ENCODE peak calls at places on chromosomes 16 and 17, in four cellular contexts. T is K562, X is GM12878, A is HepG2. V is an unnamed sample.

GRCh38 chr17:45782889-45783592 is 1.1 kb upstream of the CRHR1 start:
- DNase-seq in T (peak; percentile 28), X (no peak), A (no peak), V (peak; percentile 80)

GRCh38 chr17:43832168-43832975 is 574 bp downstream of the MPP3 start:
- DNase-seq in T (peak; percentile 57), X (no peak), A (peak; percentile 21), V (peak; percentile 40)

GRCh38 chr16:22027633-22028032 is 19.7 kb downstream of the MOSMO start:
- DNase-seq in T (no peak), X (no peak), A (no peak), V (no peak)

GRCh38 chr17:78935419-78936323 is 10.5 kb upstream of the TIMP2 start:
- DNase-seq in T (peak; percentile 23), X (no peak), A (no peak), V (no peak)

GRCh38 chr16:13379266-13379665 is 477.9 kb downstream of the SHISA9 start:
- DNase-seq in T (no peak), X (no peak), A (no peak), V (no peak)

GRCh38 chr16:3645504-3646347 is 8.8 kb upstream of the DNASE1 start:
- DNase-seq in T (no peak), X (no peak), A (no peak), V (peak; percentile 76)

GRCh38 chr16:56603589-56603988 is 4.8 kb upstream of the MT2A start:
- DNase-seq in T (peak; percentile 69), X (no peak), A (peak; percentile 86), V (peak; percentile 56)

GRCh38 chr16:9518054-9518453 is 426.6 kb downstream of the HAPSTR1 start:
- DNase-seq in T (no peak), X (no peak), A (no peak), V (no peak)

GRCh38 chr17:81171941-81172340 is 5.9 kb upstream of the AATK start:
- DNase-seq in T (no peak), X (no peak), A (peak; percentile 28), V (no peak)

GRCh38 chr17:82247856-82248671 is 19.2 kb downstream of the SLC16A3 start:
- DNase-seq in T (no peak), X (no peak), A (no peak), V (no peak)

GRCh38 chr16:85391769-85392583 is 221.1 kb upstream of the GSE1 start:
- DNase-seq in T (no peak), X (no peak), A (no peak), V (peak; percentile 4)

GRCh38 chr16:85470873-85471272 is 142.2 kb upstream of the GSE1 start:
- DNase-seq in T (no peak), X (no peak), A (no peak), V (no peak)

GRCh38 chr16:12757546-12757945 is 46.1 kb downstream of the CPPED1 start:
- DNase-seq in T (no peak), X (no peak), A (no peak), V (no peak)

GRCh38 chr16:86300746-86301480 is 209.4 kb upstream of the FOXF1 start:
- DNase-seq in T (peak; percentile 33), X (no peak), A (no peak), V (peak; percentile 36)

GRCh38 chr17:71631483-71631882 is 489.3 kb upstream of the SOX9 start:
- DNase-seq in T (no peak), X (no peak), A (no peak), V (no peak)

GRCh38 chr16:58503863-58504688 is 4.1 kb downstream of the NDRG4 start:
- DNase-seq in T (no peak), X (no peak), A (no peak), V (no peak)

GRCh38 chr16:21167929-21168602 is 9.6 kb downstream of the LDAF1 start:
- DNase-seq in T (no peak), X (no peak), A (no peak), V (no peak)

GRCh38 chr16:66600484-66600883 is 4.0 kb upstream of the CMTM3 start:
- DNase-seq in T (no peak), X (no peak), A (no peak), V (no peak)

GRCh38 chr16:71867934-71868333 is 16.0 kb downstream of the ZNF821 start:
- DNase-seq in T (no peak), X (no peak), A (peak; percentile 21), V (no peak)

GRCh38 chr16:51408357-51408756 is 257.3 kb upstream of the SALL1 start:
- DNase-seq in T (no peak), X (no peak), A (peak; percentile 14), V (no peak)

GRCh38 chr17:80584171-80584905 is 39.7 kb downstream of the RPTOR start:
- DNase-seq in T (no peak), X (no peak), A (no peak), V (no peak)

GRCh38 chr16:89581861-89582563 is 6.5 kb downstream of the CPNE7 start:
- DNase-seq in T (no peak), X (no peak), A (peak; percentile 71), V (no peak)

GRCh38 chr16:57863434-57864160 is 61.3 kb upstream of the KIFC3 start:
- DNase-seq in T (peak; percentile 55), X (no peak), A (peak; percentile 68), V (peak; percentile 64)

GRCh38 chr16:17461951-17462729 is 8.6 kb downstream of the XYLT1 start:
- DNase-seq in T (no peak), X (no peak), A (no peak), V (no peak)

GRCh38 chr16:89045181-89045815 is 48.4 kb upstream of the ACSF3 start:
- DNase-seq in T (no peak), X (no peak), A (no peak), V (no peak)

DNA sequence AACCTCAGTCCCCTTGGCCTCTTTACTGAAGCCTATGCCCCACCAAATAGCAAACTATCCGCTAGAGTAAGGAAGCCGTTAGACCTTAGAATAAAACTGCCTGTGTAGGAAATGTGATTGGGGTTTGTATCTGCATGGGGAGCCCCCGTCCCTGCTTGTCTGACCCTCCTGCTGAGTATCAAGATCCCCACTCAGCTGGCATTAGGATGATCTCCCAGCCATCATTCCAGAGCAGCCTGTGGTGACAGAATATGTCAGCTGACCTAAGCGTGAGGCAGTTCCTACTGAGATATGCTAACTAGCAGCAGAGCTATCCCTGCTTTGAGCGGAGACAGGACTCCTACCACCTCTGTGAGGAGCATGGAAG is 645 bp upstream of the GFOD2 start:
- DNase-seq in T (peak; percentile 72), X (no peak), A (peak; percentile 48), V (no peak)
- TF ChIP-seq ESRRA in T (no peak), X (no peak), A (peak; percentile 8), V (no peak)

GRCh38 chr17:13765701-13766100 is 164.0 kb upstream of the HS3ST3A1 start:
- DNase-seq in T (no peak), X (no peak), A (no peak), V (no peak)
- TF ChIP-seq CREB1 in T (no peak), X (no peak), A (no peak), V (no peak)

GRCh38 chr16:2337431-2338296 is 2.9 kb downstream of the ABCA3 start:
- DNase-seq in T (no peak), X (no peak), A (no peak), V (no peak)

GRCh38 chr16:2339521-2340484 is 725 bp downstream of the ABCA3 start:
- DNase-seq in T (peak; percentile 86), X (no peak), A (peak; percentile 15), V (peak; percentile 55)

GRCh38 chr16:2343211-2343610 is 2.7 kb upstream of the ABCA3 start:
- DNase-seq in T (peak; percentile 38), X (no peak), A (no peak), V (no peak)

GRCh38 chr16:2340564-2341455 is at the start of gene ABCA3:
- DNase-seq in T (peak; percentile 98), X (peak; percentile 79), A (peak; percentile 84), V (peak; percentile 99)

DNA sequence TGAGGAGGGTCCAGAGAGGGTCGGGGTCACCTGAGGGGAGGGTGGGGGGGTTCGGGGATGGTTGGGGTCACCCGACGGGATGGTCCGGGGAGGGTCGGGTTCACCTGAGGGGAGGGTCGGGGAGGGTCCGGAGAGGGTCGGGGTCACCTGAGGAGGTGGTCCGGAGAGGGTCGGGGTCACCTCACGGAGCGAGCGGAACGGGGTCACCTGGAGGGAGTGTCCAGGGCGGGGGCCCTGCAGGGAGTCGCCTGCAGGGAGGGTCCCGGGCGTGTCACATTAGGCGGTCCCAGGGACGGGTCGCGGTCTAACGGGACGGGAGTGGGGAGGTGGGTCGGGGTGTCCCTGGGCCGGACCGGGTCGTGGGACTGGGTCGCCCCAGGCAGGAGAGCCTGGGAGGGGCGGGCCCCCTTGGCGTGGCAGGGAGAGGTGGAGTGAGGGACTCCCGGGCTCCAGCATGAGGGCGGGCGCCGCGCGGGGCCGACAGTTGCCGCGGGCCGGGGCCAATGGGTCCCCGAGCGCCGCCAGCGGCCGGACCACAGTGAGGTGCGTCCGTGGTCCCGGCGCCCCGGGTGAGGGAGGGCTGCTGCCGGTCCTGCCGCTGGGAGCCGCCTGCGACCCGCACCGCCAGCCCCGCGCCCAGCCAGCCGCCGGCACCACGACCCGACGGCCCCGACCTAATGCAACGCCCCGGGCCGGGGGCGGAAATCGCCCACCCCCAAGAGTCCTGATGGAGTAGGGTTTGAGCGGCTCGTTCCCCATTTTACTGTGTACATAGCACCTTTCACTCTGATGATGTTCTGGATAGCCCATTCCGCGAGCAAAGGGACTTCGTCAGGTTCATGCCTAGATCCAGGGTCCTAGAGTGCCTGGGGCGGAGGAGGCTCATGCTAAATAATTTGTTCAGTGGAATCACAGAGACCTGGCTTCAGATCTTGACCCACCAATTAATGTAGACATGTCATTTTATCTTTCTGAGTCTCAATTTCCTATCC is 1.2 kb upstream of the ABCA3 start:
- DNase-seq in T (no peak), X (no peak), A (no peak), V (peak; percentile 58)
- TF ChIP-seq ETV6 in T (no peak), X (no peak), A (no peak), V (no peak)

DNA sequence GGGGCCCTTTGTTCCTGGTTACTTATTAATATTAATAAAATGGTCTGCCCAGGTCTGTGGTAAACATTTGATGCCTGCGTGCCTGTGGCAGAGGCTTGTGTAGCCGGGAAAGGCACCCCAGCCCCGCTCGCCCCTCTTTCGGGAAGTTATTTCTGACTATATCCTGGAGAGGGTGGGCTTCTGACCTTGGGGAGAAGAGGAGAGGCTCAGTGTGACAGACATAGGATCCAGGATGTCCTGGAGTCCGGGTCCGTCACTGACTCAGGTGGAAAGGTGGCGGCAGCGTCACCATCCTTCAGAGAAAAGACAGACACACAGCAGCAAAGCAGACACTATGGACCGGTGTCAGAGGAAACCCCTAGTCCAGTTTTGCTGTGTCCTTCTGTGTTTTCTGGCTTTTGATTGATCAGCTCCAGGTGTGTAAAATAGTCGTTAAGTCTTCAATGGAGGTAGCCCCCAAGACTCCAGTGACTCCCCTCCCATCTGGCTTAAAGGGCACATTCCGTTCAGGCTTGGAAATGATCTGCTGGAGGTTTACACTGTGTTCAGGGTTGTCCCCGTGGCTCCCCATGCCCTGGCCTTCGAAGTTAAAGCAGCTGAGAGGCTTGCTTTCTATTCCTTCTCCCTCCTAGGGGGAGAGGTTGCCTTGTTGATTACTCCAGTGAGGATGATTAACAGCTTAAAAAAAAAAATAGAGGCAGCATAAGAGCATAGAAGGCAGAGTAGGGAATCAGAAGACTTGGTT is 81.6 kb downstream of the CCDC182 start:
- DNase-seq in T (no peak), X (no peak), A (no peak), V (no peak)
- TF ChIP-seq ESRRA in T (no peak), X (no peak), A (no peak), V (no peak)

V was measured in WTC11.